ENCODE peak calls at places on chromosomes 5 and 9, in eight cellular contexts. V is aorta, W is upper lobe of right lung, G is left ventricle myocardium inferior, O is pancreas, X is SK-N-SH, P is suprapubic skin, B is neuronal stem cell. L is an unnamed sample. For H3K4me1, the result is how much of the 10 kb centered on the place peaks cover.

GRCh38 chr5:134837530-134838181 is 8.1 kb upstream of the C5orf24 start:
- DNase-seq in O (no peak), B (no peak), W (no peak), X (no peak), P (no peak), G (no peak), V (no peak), L (peak)

GRCh38 chr5:16740476-16740875 is 123.7 kb upstream of the RETREG1 start:
- DNase-seq in O (no peak), G (no peak), W (no peak), P (no peak), V (no peak), X (no peak), B (no peak), L (no peak)

GRCh38 chr5:131242728-131243255 is 21.1 kb upstream of the CDC42SE2 start:
- DNase-seq in P (no peak), W (no peak), V (no peak), G (no peak), B (no peak), X (no peak), O (no peak), L (no peak)

GRCh38 chr5:129459485-129460120 is 495 bp upstream of the ADAMTS19 start:
- DNase-seq in B (peak), W (no peak), O (peak), P (no peak), X (peak), G (peak), V (no peak), L (peak)

GRCh38 chr9:89226076-89226475 is 47.5 kb upstream of the SHC3 start:
- DNase-seq in O (no peak), P (no peak), X (peak), B (peak), W (no peak), V (no peak), G (peak), L (peak)

GRCh38 chr9:109856785-109857184 is 76.8 kb downstream of the PALM2AKAP2 start:
- DNase-seq in W (no peak), G (peak), O (no peak), V (no peak), X (no peak), P (no peak), B (no peak), L (no peak)

GRCh38 chr5:172311605-172312004 is 28.0 kb upstream of the UBTD2 start:
- DNase-seq in W (no peak), P (no peak), X (no peak), G (no peak), B (no peak), V (no peak), O (no peak), L (no peak)

GRCh38 chr5:9241459-9241858 is 304.4 kb downstream of the SEMA5A start:
- DNase-seq in G (no peak), W (no peak), O (no peak), P (no peak), V (no peak), B (no peak), X (no peak), L (no peak)

GRCh38 chr5:172929371-172929838 is 29.8 kb upstream of the RPL26L1 start:
- DNase-seq in P (no peak), V (no peak), O (no peak), B (no peak), G (no peak), W (no peak), X (no peak), L (no peak)

GRCh38 chr5:180824630-180825476 is 22.2 kb upstream of the MGAT1 start:
- DNase-seq in W (no peak), B (no peak), O (no peak), G (no peak), P (no peak), V (no peak), X (no peak), L (no peak)

GRCh38 chr5:52283221-52283620 is 504.5 kb upstream of the ITGA1 start:
- DNase-seq in B (no peak), G (no peak), O (peak), P (no peak), W (no peak), X (no peak), V (no peak), L (no peak)

GRCh38 chr5:145872486-145872885 is 328 bp downstream of the GRXCR2 start:
- DNase-seq in G (no peak), W (no peak), V (no peak), O (no peak), X (no peak), P (no peak), B (no peak), L (peak)

GRCh38 chr5:130337179-130337888 is 433.1 kb downstream of the CHSY3 start:
- DNase-seq in O (no peak), G (no peak), X (no peak), V (no peak), B (no peak), W (no peak), P (no peak), L (no peak)

GRCh38 chr5:34858798-34859197 is 19.8 kb downstream of the TTC23L start:
- DNase-seq in G (no peak), W (no peak), X (no peak), B (no peak), V (no peak), O (no peak), P (no peak), L (no peak)

DNA sequence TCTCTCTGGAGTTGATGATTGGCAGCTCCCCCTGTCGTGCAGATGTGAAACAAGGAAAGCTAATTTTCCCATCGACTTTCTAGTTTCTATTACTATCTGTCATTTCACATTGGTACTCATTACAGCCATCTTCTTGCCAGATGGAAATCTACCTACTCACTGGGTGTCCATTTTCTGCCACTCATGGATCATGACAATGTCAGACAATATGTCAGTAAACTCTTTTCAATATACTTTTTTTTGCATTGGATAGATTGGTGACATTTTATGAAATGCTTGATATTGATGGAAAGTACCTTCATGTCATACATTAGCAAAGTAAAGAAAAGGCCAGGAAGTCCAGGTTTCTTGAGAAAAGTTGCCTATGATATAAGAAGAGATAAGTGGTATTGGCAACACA is 223.4 kb downstream of the KCTD16 start:
- DNase-seq in O (no peak), P (no peak), B (no peak), X (no peak), W (no peak), G (no peak), V (no peak), L (no peak)
- H3K4me1 ChIP-seq in O (under half), P (under half), B (under half), X (under half), W (under half), G (under half), V (under half), L (under half)

DNA sequence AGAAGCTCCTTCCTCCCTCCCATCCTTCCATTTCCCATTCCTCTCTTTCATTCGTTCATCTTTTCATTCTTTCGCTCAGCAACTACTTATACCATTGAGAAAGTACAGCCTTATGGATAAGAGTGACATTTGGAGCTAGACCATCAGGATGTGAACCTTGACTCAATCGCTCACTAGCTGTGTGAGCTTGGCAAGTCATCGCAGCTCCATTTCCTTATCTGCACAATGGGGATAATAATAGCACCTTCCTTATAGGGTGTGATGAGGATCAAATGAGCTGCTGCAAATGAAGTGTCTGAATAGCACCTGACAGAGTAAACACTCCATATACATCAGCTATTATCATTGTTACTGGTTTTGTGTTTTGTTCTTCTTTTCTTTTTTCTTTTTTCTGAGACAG is 28.1 kb upstream of the SYNPO start:
- DNase-seq in G (no peak), W (no peak), V (no peak), O (no peak), X (no peak), B (no peak), P (no peak), L (no peak)
- H3K4me1 ChIP-seq in G (half or more), W (half or more), V (under half), O (half or more), X (half or more), B (under half), P (under half), L (half or more)

GRCh38 chr5:113219695-113220094 is 215.1 kb downstream of the TSSK1B start:
- DNase-seq in W (no peak), G (no peak), B (no peak), V (no peak), P (no peak), X (no peak), O (no peak), L (no peak)

GRCh38 chr5:113216545-113216944 is 218.2 kb downstream of the TSSK1B start:
- DNase-seq in V (no peak), O (no peak), X (no peak), P (no peak), G (no peak), B (no peak), W (no peak), L (no peak)

GRCh38 chr5:113218906-113219517 is 215.8 kb downstream of the TSSK1B start:
- DNase-seq in G (no peak), W (no peak), P (no peak), B (no peak), V (no peak), X (no peak), O (no peak), L (no peak)

GRCh38 chr5:113218200-113218599 is 216.6 kb downstream of the TSSK1B start:
- DNase-seq in G (peak), B (no peak), X (no peak), V (no peak), W (no peak), P (no peak), O (no peak), L (no peak)

GRCh38 chr5:113217619-113218184 is 217.1 kb downstream of the TSSK1B start:
- DNase-seq in G (no peak), B (no peak), X (no peak), P (no peak), V (no peak), W (no peak), O (no peak), L (no peak)
- H3K4me1 ChIP-seq in G (half or more), B (under half), X (under half), P (under half), V (under half), W (under half), O (under half), L (under half)

GRCh38 chr9:112894699-112895098 is 4.0 kb upstream of the SLC46A2 start:
- DNase-seq in O (no peak), X (no peak), V (no peak), W (no peak), G (no peak), P (no peak), B (no peak), L (no peak)
- H3K4me1 ChIP-seq in O (under half), X (under half), V (under half), W (under half), G (under half), P (under half), B (under half), L (under half)